ENCODE peak calls at places on chromosomes 11 and 22, in five cellular contexts. One of them, this sample, is unnamed.

GRCh38 chr11:69560141-69560790 is 78.8 kb downstream of the LINC01488 start:
- DNase-seq in heart left ventricle: no peak
- DNase-seq in brain microvascular endothelial cell: no peak
- DNase-seq in mesendoderm: no peak
- DNase-seq in adrenal gland: no peak
- DNase-seq in this sample: no peak

GRCh38 chr11:42996742-42997307 is 315.0 kb upstream of the API5 start:
- DNase-seq in heart left ventricle: no peak
- DNase-seq in mesendoderm: no peak
- DNase-seq in brain microvascular endothelial cell: no peak
- DNase-seq in adrenal gland: no peak
- DNase-seq in this sample: no peak

GRCh38 chr22:39634530-39635399 is 64.2 kb downstream of the CACNA1I start:
- DNase-seq in heart left ventricle: no peak
- DNase-seq in brain microvascular endothelial cell: peak; percentile 79
- DNase-seq in adrenal gland: peak; percentile 85
- DNase-seq in mesendoderm: peak; percentile 54
- DNase-seq in this sample: peak; percentile 75

GRCh38 chr11:6855971-6856542 is 6.8 kb upstream of the OR10A2 start:
- DNase-seq in adrenal gland: no peak
- DNase-seq in brain microvascular endothelial cell: peak; percentile 47
- DNase-seq in heart left ventricle: no peak
- DNase-seq in mesendoderm: peak; percentile 13
- DNase-seq in this sample: no peak

GRCh38 chr11:93216511-93217121 is 18.8 kb upstream of the SLC36A4 start:
- DNase-seq in heart left ventricle: no peak
- DNase-seq in brain microvascular endothelial cell: no peak
- DNase-seq in adrenal gland: no peak
- DNase-seq in mesendoderm: no peak
- DNase-seq in this sample: no peak

GRCh38 chr11:131624526-131624925 is 254.1 kb downstream of the NTM start:
- DNase-seq in heart left ventricle: no peak
- DNase-seq in mesendoderm: no peak
- DNase-seq in brain microvascular endothelial cell: no peak
- DNase-seq in adrenal gland: no peak
- DNase-seq in this sample: no peak

GRCh38 chr11:128302425-128303186 is 284.8 kb downstream of the ETS1 start:
- DNase-seq in heart left ventricle: no peak
- DNase-seq in adrenal gland: no peak
- DNase-seq in brain microvascular endothelial cell: no peak
- DNase-seq in mesendoderm: peak; percentile 16
- DNase-seq in this sample: no peak

GRCh38 chr11:68146704-68147474 is 25.7 kb upstream of the CHKA start:
- DNase-seq in heart left ventricle: peak; percentile 62
- DNase-seq in brain microvascular endothelial cell: peak; percentile 28
- DNase-seq in mesendoderm: no peak
- DNase-seq in adrenal gland: peak; percentile 68
- DNase-seq in this sample: peak; percentile 74

GRCh38 chr11:22822204-22822603 is 7.4 kb downstream of the SVIP start:
- DNase-seq in adrenal gland: no peak
- DNase-seq in heart left ventricle: no peak
- DNase-seq in brain microvascular endothelial cell: no peak
- DNase-seq in mesendoderm: no peak
- DNase-seq in this sample: no peak

GRCh38 chr11:134530826-134531225 is 118.8 kb upstream of the B3GAT1 start:
- DNase-seq in heart left ventricle: no peak
- DNase-seq in adrenal gland: no peak
- DNase-seq in brain microvascular endothelial cell: no peak
- DNase-seq in mesendoderm: no peak
- DNase-seq in this sample: peak; percentile 31

GRCh38 chr11:22792497-22792896 is 37.1 kb downstream of the SVIP start:
- DNase-seq in adrenal gland: no peak
- DNase-seq in heart left ventricle: no peak
- DNase-seq in brain microvascular endothelial cell: peak; percentile 90
- DNase-seq in mesendoderm: peak; percentile 13
- DNase-seq in this sample: no peak

GRCh38 chr11:7020183-7020917 is at the start of the genes NLRP14 and ZNF214:
- DNase-seq in adrenal gland: peak; percentile 93
- DNase-seq in mesendoderm: peak; percentile 98
- DNase-seq in heart left ventricle: peak; percentile 93
- DNase-seq in brain microvascular endothelial cell: peak; percentile 90
- DNase-seq in this sample: peak; percentile 98

GRCh38 chr22:26887456-26887855 is 230.1 kb downstream of the MIAT start:
- DNase-seq in heart left ventricle: no peak
- DNase-seq in brain microvascular endothelial cell: peak; percentile 78
- DNase-seq in mesendoderm: peak; percentile 46
- DNase-seq in adrenal gland: no peak
- DNase-seq in this sample: no peak

GRCh38 chr11:3773180-3773579 is 24.2 kb downstream of the NUP98 start:
- DNase-seq in brain microvascular endothelial cell: no peak
- DNase-seq in heart left ventricle: no peak
- DNase-seq in mesendoderm: peak; percentile 15
- DNase-seq in adrenal gland: no peak
- DNase-seq in this sample: no peak

GRCh38 chr11:73237471-73238290 is 19.6 kb downstream of the P2RY2 start:
- DNase-seq in mesendoderm: no peak
- DNase-seq in heart left ventricle: peak; percentile 93
- DNase-seq in brain microvascular endothelial cell: peak; percentile 30
- DNase-seq in adrenal gland: peak; percentile 86
- DNase-seq in this sample: peak; percentile 50

GRCh38 chr22:37996515-37997246 is 12.3 kb upstream of the SOX10 start:
- DNase-seq in adrenal gland: no peak
- DNase-seq in heart left ventricle: no peak
- DNase-seq in mesendoderm: no peak
- DNase-seq in brain microvascular endothelial cell: no peak
- DNase-seq in this sample: no peak

GRCh38 chr22:22893077-22893805 is 5.6 kb downstream of the IGLL5 start:
- DNase-seq in brain microvascular endothelial cell: no peak
- DNase-seq in adrenal gland: no peak
- DNase-seq in heart left ventricle: no peak
- DNase-seq in mesendoderm: no peak
- DNase-seq in this sample: no peak

GRCh38 chr11:59754494-59754858 is 700 bp upstream of the STX3 start:
- DNase-seq in adrenal gland: peak; percentile 42
- DNase-seq in brain microvascular endothelial cell: no peak
- DNase-seq in heart left ventricle: no peak
- DNase-seq in mesendoderm: peak; percentile 41
- DNase-seq in this sample: peak; percentile 71

GRCh38 chr22:19438286-19438685 is 5.9 kb downstream of the MRPL40 start:
- DNase-seq in adrenal gland: no peak
- DNase-seq in heart left ventricle: no peak
- DNase-seq in brain microvascular endothelial cell: no peak
- DNase-seq in mesendoderm: no peak
- DNase-seq in this sample: no peak

GRCh38 chr22:26399288-26399687 is 29.8 kb upstream of the ASPHD2 start:
- DNase-seq in heart left ventricle: no peak
- DNase-seq in brain microvascular endothelial cell: no peak
- DNase-seq in adrenal gland: no peak
- DNase-seq in mesendoderm: no peak
- DNase-seq in this sample: no peak

GRCh38 chr11:129223701-129224149 is 31.6 kb upstream of the ARHGAP32 start:
- DNase-seq in mesendoderm: no peak
- DNase-seq in adrenal gland: no peak
- DNase-seq in heart left ventricle: no peak
- DNase-seq in brain microvascular endothelial cell: no peak
- DNase-seq in this sample: no peak

GRCh38 chr11:10398525-10398924 is 56.5 kb upstream of the AMPD3 start:
- DNase-seq in adrenal gland: no peak
- DNase-seq in heart left ventricle: no peak
- DNase-seq in mesendoderm: peak; percentile 19
- DNase-seq in brain microvascular endothelial cell: no peak
- DNase-seq in this sample: peak; percentile 40

GRCh38 chr22:42670921-42671709 is 21.9 kb upstream of the CYB5R3 start:
- DNase-seq in mesendoderm: no peak
- DNase-seq in adrenal gland: no peak
- DNase-seq in heart left ventricle: no peak
- DNase-seq in brain microvascular endothelial cell: peak; percentile 15
- DNase-seq in this sample: no peak

GRCh38 chr11:68038718-68039525 is at the start of gene TCIRG1:
- DNase-seq in heart left ventricle: peak; percentile 88
- DNase-seq in mesendoderm: peak; percentile 89
- DNase-seq in brain microvascular endothelial cell: peak; percentile 46
- DNase-seq in adrenal gland: peak; percentile 91
- DNase-seq in this sample: peak; percentile 92

GRCh38 chr11:75820636-75821035 is 5.6 kb downstream of the UVRAG start:
- DNase-seq in mesendoderm: no peak
- DNase-seq in heart left ventricle: no peak
- DNase-seq in brain microvascular endothelial cell: peak; percentile 31
- DNase-seq in adrenal gland: peak; percentile 72
- DNase-seq in this sample: no peak

GRCh38 chr22:30277547-30278344 is 11.1 kb upstream of the OSM start:
- DNase-seq in heart left ventricle: no peak
- DNase-seq in adrenal gland: no peak
- DNase-seq in brain microvascular endothelial cell: peak; percentile 49
- DNase-seq in mesendoderm: no peak
- DNase-seq in this sample: no peak

GRCh38 chr11:64725601-64726139 is 2.7 kb upstream of the NRXN2 start:
- DNase-seq in adrenal gland: no peak
- DNase-seq in mesendoderm: peak; percentile 39
- DNase-seq in brain microvascular endothelial cell: no peak
- DNase-seq in heart left ventricle: no peak
- DNase-seq in this sample: peak; percentile 57

GRCh38 chr11:122692444-122692843 is 36.9 kb downstream of the UBASH3B start:
- DNase-seq in heart left ventricle: no peak
- DNase-seq in mesendoderm: peak; percentile 62
- DNase-seq in adrenal gland: no peak
- DNase-seq in brain microvascular endothelial cell: no peak
- DNase-seq in this sample: peak; percentile 63

GRCh38 chr11:12215192-12215591 is 104.8 kb downstream of the MICAL2 start:
- DNase-seq in adrenal gland: no peak
- DNase-seq in heart left ventricle: no peak
- DNase-seq in mesendoderm: peak; percentile 71
- DNase-seq in brain microvascular endothelial cell: no peak
- DNase-seq in this sample: peak; percentile 66

GRCh38 chr22:39207141-39208012 is 37.4 kb downstream of the PDGFB start:
- DNase-seq in brain microvascular endothelial cell: no peak
- DNase-seq in heart left ventricle: no peak
- DNase-seq in adrenal gland: no peak
- DNase-seq in mesendoderm: no peak
- DNase-seq in this sample: peak; percentile 56

DNA sequence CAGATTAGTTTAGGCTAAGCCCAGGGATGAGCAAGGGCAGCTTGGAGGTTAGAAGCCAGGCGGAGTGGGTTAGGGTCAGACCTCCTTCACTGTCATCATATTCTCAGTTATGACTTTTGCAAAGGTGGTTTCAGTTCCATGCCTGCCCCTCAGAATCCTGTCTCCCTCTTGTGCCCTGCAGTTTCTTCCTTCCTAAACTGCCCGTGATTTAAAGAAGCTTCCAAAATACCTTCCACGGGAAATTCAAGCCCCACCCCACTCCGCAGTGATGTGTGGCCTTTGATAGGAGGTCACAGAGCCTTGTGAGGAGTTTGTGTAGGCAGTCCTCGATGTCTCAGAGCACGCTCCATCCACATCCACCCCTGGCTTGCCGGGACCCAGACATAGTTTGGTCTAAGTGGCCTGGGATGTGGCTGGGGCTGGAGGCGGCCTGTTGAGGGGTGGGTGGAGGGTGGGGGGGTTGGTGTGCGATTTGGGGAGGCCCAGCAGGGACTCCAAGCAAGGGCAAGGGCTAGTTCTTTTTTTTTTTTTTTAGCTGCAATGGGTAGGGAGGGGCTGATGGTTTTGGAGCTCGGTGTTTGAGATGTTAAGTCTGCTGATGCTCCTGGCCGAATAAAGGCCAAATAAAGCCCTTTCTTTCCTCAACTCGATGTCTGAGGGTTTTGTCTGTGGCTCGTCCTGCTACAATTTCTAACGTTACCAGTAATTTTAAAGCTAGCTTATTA is 1.6 kb upstream of the IFITM1 start:
- DNase-seq in heart left ventricle: no peak
- DNase-seq in adrenal gland: no peak
- DNase-seq in brain microvascular endothelial cell: no peak
- DNase-seq in mesendoderm: no peak
- DNase-seq in this sample: peak; percentile 75
- H3K4me3 ChIP-seq in heart left ventricle: peak overlapping the region; percentile 43
- H3K4me3 ChIP-seq in adrenal gland: no peak overlapping the region
- H3K4me3 ChIP-seq in brain microvascular endothelial cell: no peak overlapping the region
- H3K4me3 ChIP-seq in mesendoderm: no peak overlapping the region
- H3K4me3 ChIP-seq in this sample: peak overlapping the region; percentile 100

DNA sequence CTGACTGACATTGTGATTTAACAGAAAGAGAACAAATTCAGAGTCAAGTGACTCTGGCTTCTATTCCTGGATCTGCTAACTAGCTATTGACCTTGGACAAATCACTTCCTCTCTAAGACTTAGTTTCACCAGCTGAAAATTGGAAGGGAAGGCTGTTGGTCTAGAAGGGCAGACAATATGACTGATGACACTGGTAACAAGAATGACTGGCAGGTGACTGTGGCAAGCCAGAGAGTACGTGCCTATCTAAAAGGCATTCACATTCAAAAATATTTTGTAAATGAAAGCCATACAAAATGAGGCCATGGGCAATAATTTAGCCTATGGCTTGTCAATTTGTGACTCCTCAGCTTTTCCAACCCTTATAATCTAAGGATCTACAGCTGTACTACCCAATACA is 23.5 kb downstream of the SERGEF start:
- DNase-seq in mesendoderm: no peak
- DNase-seq in heart left ventricle: no peak
- DNase-seq in adrenal gland: no peak
- DNase-seq in brain microvascular endothelial cell: no peak
- DNase-seq in this sample: no peak
- H3K36me3 ChIP-seq in mesendoderm: no peaks in the 10 kb centered on the region
- H3K36me3 ChIP-seq in heart left ventricle: peaks cover 53% of the 10 kb centered on the region
- H3K36me3 ChIP-seq in adrenal gland: peaks cover 15% of the 10 kb centered on the region
- H3K36me3 ChIP-seq in brain microvascular endothelial cell: no peaks in the 10 kb centered on the region
- H3K36me3 ChIP-seq in this sample: peaks cover 10% of the 10 kb centered on the region

GRCh38 chr11:32890843-32891656 is 1.6 kb upstream of the QSER1 start:
- DNase-seq in adrenal gland: no peak
- DNase-seq in heart left ventricle: no peak
- DNase-seq in mesendoderm: peak; percentile 56
- DNase-seq in brain microvascular endothelial cell: no peak
- DNase-seq in this sample: peak; percentile 79
- H3K4me3 ChIP-seq in adrenal gland: no peak overlapping the region
- H3K4me3 ChIP-seq in heart left ventricle: no peak overlapping the region
- H3K4me3 ChIP-seq in mesendoderm: no peak overlapping the region
- H3K4me3 ChIP-seq in brain microvascular endothelial cell: no peak overlapping the region
- H3K4me3 ChIP-seq in this sample: peak overlapping the region; percentile 87

DNA sequence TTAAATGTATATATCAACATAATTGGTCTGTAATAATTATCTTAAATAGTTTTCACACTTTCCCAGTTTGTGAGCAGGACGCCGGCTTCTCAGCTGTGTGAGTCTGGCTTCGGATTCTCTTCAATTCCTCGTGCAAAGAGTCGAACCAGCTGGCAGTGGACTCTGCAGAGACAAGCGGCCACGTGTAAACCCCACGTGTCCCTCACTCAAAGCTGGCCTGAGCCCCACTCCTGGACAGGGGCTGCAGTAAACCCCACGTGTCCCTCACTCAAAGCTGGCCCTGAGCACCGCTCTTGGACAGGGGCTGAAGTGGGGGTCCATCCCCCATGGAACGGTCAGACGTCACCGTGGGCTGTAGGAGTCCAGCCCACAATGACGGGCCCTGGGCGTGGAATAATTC is 51.0 kb downstream of the CERK start:
- DNase-seq in adrenal gland: no peak
- DNase-seq in brain microvascular endothelial cell: no peak
- DNase-seq in mesendoderm: no peak
- DNase-seq in heart left ventricle: no peak
- DNase-seq in this sample: no peak
- H3K36me3 ChIP-seq in adrenal gland: peaks cover 56% of the 10 kb centered on the region
- H3K36me3 ChIP-seq in brain microvascular endothelial cell: peaks cover 39% of the 10 kb centered on the region
- H3K36me3 ChIP-seq in mesendoderm: peaks cover 6% of the 10 kb centered on the region
- H3K36me3 ChIP-seq in heart left ventricle: peaks cover 84% of the 10 kb centered on the region
- H3K36me3 ChIP-seq in this sample: peaks cover 42% of the 10 kb centered on the region

This sample was measured in endodermal cell.